ENCODE peak calls at places on chromosome 18, in five cellular contexts. T is Panc1, O is heart left ventricle, Y is adrenal gland, L is esophagus squamous epithelium. I is an unnamed sample.
A peak's percentile ranks its signal among the peaks of the same experiment; 100 is the strongest.

GRCh38 chr18:23719634-23720201 is 30.5 kb downstream of the LAMA3 start:
- DNase-seq in T (peak; percentile 68), Y (peak; percentile 61), L (no peak), O (no peak), I (peak; percentile 72)

GRCh38 chr18:13136056-13136688 is 82.4 kb upstream of the LDLRAD4 start:
- DNase-seq in Y (no peak), T (no peak), O (no peak), L (no peak), I (no peak)

GRCh38 chr18:3340682-3341097 is 78.8 kb downstream of the MYL12B start:
- DNase-seq in T (no peak), O (no peak), Y (no peak), L (no peak), I (peak; percentile 56)

GRCh38 chr18:3885209-3885792 is 435.3 kb downstream of the TGIF1 start:
- DNase-seq in L (no peak), Y (no peak), O (no peak), T (no peak), I (peak; percentile 36)

GRCh38 chr18:78789850-78790249 is 189.8 kb upstream of the SALL3 start:
- DNase-seq in L (no peak), O (no peak), Y (no peak), T (no peak), I (no peak)

GRCh38 chr18:79570266-79571201 is 109.1 kb upstream of the CTDP1 start:
- DNase-seq in T (no peak), O (peak; percentile 14), L (no peak), Y (no peak), I (peak; percentile 57)

GRCh38 chr18:54950221-54950620 is 9.0 kb downstream of the CCDC68 start:
- DNase-seq in T (no peak), L (no peak), O (no peak), Y (no peak), I (no peak)

GRCh38 chr18:43668866-43669265 is 391.6 kb upstream of the SYT4 start:
- DNase-seq in Y (no peak), O (no peak), T (no peak), L (no peak), I (no peak)

GRCh38 chr18:6405237-6406074 is 9.3 kb downstream of the L3MBTL4 start:
- DNase-seq in T (no peak), L (no peak), O (no peak), Y (no peak), I (no peak)

GRCh38 chr18:58438161-58438983 is 190.5 kb downstream of the ALPK2 start:
- DNase-seq in O (no peak), Y (no peak), L (no peak), T (no peak), I (no peak)

GRCh38 chr18:67496469-67496868 is 20.1 kb downstream of the DSEL start:
- DNase-seq in L (no peak), Y (no peak), T (no peak), O (no peak), I (peak; percentile 64)

GRCh38 chr18:48385595-48385994 is 23.6 kb downstream of the ZBTB7C start:
- DNase-seq in L (no peak), O (no peak), Y (no peak), T (no peak), I (no peak)

GRCh38 chr18:42038936-42039335 is 83.9 kb downstream of the PIK3C3 start:
- DNase-seq in Y (no peak), O (no peak), L (no peak), T (no peak), I (no peak)

GRCh38 chr18:58937913-58938312 is 73.2 kb downstream of the ZNF532 start:
- DNase-seq in Y (no peak), T (no peak), O (no peak), L (no peak), I (no peak)

GRCh38 chr18:46067431-46068007 is 4.5 kb downstream of the PSTPIP2 start:
- DNase-seq in O (no peak), T (no peak), Y (no peak), L (no peak), I (peak; percentile 12)

GRCh38 chr18:44846450-44846849 is 165.8 kb downstream of the SETBP1 start:
- DNase-seq in O (no peak), Y (no peak), T (no peak), L (no peak), I (no peak)

GRCh38 chr18:33616556-33616955 is 38.5 kb downstream of the ASXL3 start:
- DNase-seq in T (no peak), Y (no peak), L (no peak), O (no peak), I (no peak)

GRCh38 chr18:59787998-59788875 is 91.0 kb upstream of the CCBE1 start:
- DNase-seq in Y (no peak), O (no peak), L (no peak), T (no peak), I (peak; percentile 10)

GRCh38 chr18:56168049-56168781 is 470.2 kb downstream of the TXNL1 start:
- DNase-seq in Y (peak; percentile 31), T (no peak), O (no peak), L (no peak), I (no peak)

GRCh38 chr18:59123588-59124369 is 15.9 kb upstream of the SEC11C start:
- DNase-seq in O (no peak), L (no peak), Y (no peak), T (no peak), I (peak; percentile 46)

GRCh38 chr18:33404244-33404873 is 36.2 kb downstream of the CCDC178 start:
- DNase-seq in Y (no peak), O (no peak), L (no peak), T (no peak), I (no peak)

GRCh38 chr18:79898952-79899608 is 52.4 kb downstream of the SLC66A2 start:
- DNase-seq in O (peak; percentile 17), T (no peak), L (no peak), Y (no peak), I (no peak)

GRCh38 chr18:71115261-71115660 is 826.4 kb downstream of the SOCS6 start:
- DNase-seq in L (no peak), O (no peak), Y (no peak), T (no peak), I (no peak)

GRCh38 chr18:44507729-44508325 is 172.9 kb upstream of the SETBP1 start:
- DNase-seq in L (no peak), Y (peak; percentile 29), O (peak; percentile 41), T (no peak), I (no peak)

GRCh38 chr18:7516505-7517117 is 50.5 kb upstream of the PTPRM start:
- DNase-seq in O (no peak), Y (no peak), T (no peak), L (no peak), I (no peak)

GRCh38 chr18:77114070-77114563 is 18.5 kb downstream of the MBP start:
- DNase-seq in T (no peak), L (no peak), O (no peak), Y (no peak), I (no peak)
- H3K27ac ChIP-seq in T (peak overlapping the region; percentile 94), L (peak overlapping the region; percentile 84), O (peak overlapping the region; percentile 78), Y (peak overlapping the region; percentile 42), I (no peak overlapping the region)

DNA sequence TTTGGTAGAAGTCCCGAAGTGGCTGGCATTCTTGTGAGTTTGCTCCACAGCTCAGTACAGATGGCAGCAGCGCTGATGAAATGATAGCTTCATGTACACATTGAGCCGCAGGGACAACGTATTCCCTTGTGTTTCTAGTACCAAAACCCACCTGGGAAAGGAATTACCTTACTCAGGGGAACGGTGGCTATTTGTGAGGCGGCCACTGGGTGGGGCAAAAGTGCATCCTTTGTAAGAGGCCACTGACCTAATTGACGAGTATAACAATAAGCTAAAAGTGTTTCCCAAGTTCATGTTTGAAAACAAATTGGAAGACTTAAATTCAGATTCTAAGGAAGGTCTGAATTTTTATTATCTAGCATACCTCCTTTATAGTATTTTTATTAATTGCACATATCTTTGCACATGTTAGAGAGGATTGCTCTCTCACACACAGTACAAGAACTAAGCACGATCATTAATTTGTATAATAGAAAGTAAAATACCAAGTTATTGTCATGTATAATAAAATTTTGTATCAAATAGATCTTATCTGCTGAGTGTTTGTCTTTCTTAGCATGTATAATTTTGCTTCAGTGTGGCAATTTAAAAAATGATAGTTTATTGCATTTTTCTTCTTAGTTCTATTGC is 25.3 kb upstream of the CDH7 start:
- DNase-seq in T (peak; percentile 5), L (no peak), O (no peak), Y (peak; percentile 38), I (peak; percentile 51)
- TF ChIP-seq CTCF in T (peak; percentile 45), L (no peak), O (peak; percentile 25), Y (peak; percentile 19), I (peak; percentile 60)

GRCh38 chr18:22194151-22194598 is 24.8 kb downstream of the GATA6 start:
- DNase-seq in O (peak; percentile 60), T (no peak), L (no peak), Y (no peak), I (no peak)

GRCh38 chr18:22189431-22189830 is 20.0 kb downstream of the GATA6 start:
- DNase-seq in L (no peak), O (no peak), Y (no peak), T (no peak), I (no peak)

GRCh38 chr18:22193466-22193865 is 24.1 kb downstream of the GATA6 start:
- DNase-seq in L (no peak), O (no peak), Y (peak; percentile 69), T (no peak), I (no peak)

GRCh38 chr18:22191346-22191710 is 21.9 kb downstream of the GATA6 start:
- DNase-seq in T (no peak), L (no peak), O (no peak), Y (no peak), I (no peak)

DNA sequence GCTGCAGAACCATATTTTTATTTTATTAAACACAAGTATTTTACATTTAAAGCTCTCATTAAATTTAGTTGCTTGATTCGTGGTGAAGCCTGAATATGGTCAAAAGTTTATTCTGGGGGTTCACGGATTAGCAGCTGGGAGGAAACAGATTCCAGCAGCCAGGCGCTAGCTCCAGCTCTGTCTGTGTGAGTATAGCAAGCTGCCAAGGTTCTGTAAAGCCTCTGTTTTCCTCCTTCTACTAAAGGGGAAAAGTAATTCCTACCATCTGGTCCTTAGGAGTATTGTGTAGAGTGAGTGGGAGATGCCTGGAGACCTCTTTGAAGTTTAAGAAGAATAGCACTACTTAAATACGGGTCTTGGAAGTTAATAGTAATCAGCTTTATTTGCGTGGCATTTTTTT is 22.6 kb downstream of the GATA6 start:
- DNase-seq in L (no peak), Y (no peak), T (no peak), O (no peak), I (no peak)
- H3K27ac ChIP-seq in L (no peak overlapping the region), Y (peak overlapping the region; percentile 71), T (no peak overlapping the region), O (peak overlapping the region; percentile 71), I (no peak overlapping the region)

DNA sequence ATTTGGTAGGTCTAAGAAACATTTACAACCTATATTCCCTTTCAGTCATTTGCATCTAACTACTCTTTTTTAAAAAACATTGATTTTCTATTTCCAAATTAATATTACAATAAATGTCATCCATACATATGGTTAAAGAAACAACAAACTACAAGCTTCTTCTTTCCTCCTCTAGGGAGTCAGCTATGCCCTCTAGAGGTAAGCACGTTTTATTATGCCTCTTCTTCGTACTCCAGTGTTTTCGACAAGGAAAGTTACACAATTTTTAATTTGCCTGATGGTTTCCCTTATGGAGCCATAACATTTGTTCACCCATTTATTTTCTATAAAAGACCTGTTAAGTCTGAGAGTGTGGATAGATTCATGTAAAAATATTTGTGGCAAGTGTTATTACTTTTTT is 183.4 kb upstream of the CDH7 start:
- DNase-seq in Y (no peak), T (no peak), O (no peak), L (no peak), I (peak; percentile 62)
- TF ChIP-seq CTCF in Y (no peak), T (peak; percentile 29), O (no peak), L (no peak), I (peak; percentile 72)

GRCh38 chr18:9221661-9222060 is 85.1 kb downstream of the ANKRD12 start:
- DNase-seq in L (no peak), O (no peak), Y (no peak), T (no peak), I (peak; percentile 66)
- H3K27ac ChIP-seq in L (no peak overlapping the region), O (no peak overlapping the region), Y (no peak overlapping the region), T (no peak overlapping the region), I (no peak overlapping the region)

GRCh38 chr18:50610349-50610748 is 50.5 kb downstream of the MAPK4 start:
- DNase-seq in O (no peak), Y (no peak), L (no peak), T (no peak), I (peak; percentile 26)
- TF ChIP-seq CTCF in O (no peak), Y (no peak), L (no peak), T (no peak), I (peak; percentile 59)